ENCODE peak calls at places on chromosomes 11 and 22, in five cellular contexts. A is vagina, M is testis, E is A549, I is endothelial cell of umbilical vein. P is an unnamed sample.

GRCh38 chr11:125193158-125193557 is 28.6 kb downstream of the PKNOX2 start:
- DNase-seq in E (no peak), A (no peak), M (no peak), I (no peak), P (no peak)

GRCh38 chr11:83816572-83817187 is 530.5 kb upstream of the CCDC90B start:
- DNase-seq in E (peak), I (peak), A (no peak), M (no peak), P (no peak)

GRCh38 chr11:6660712-6661111 is 5.1 kb upstream of the DCHS1 start:
- DNase-seq in E (no peak), I (no peak), M (no peak), A (no peak), P (no peak)

GRCh38 chr11:33135216-33135615 is 26.1 kb downstream of the CSTF3 start:
- DNase-seq in I (no peak), A (no peak), E (no peak), M (no peak), P (no peak)

GRCh38 chr11:32888805-32889204 is 3.8 kb upstream of the QSER1 start:
- DNase-seq in M (no peak), I (no peak), A (no peak), E (no peak), P (no peak)

GRCh38 chr11:118264568-118265470 is 722 bp upstream of the MPZL2 start:
- DNase-seq in A (no peak), E (no peak), M (no peak), I (peak), P (no peak)

GRCh38 chr22:26660961-26661578 is 3.7 kb downstream of the MIAT start:
- DNase-seq in E (no peak), M (no peak), A (no peak), I (no peak), P (no peak)

GRCh38 chr11:45853616-45854219 is 6.4 kb downstream of the CRY2 start:
- DNase-seq in I (no peak), M (peak), A (no peak), E (no peak), P (no peak)

GRCh38 chr11:65791719-65792213 is 4.9 kb downstream of the OVOL1 start:
- DNase-seq in M (no peak), A (no peak), E (no peak), I (no peak), P (no peak)

DNA sequence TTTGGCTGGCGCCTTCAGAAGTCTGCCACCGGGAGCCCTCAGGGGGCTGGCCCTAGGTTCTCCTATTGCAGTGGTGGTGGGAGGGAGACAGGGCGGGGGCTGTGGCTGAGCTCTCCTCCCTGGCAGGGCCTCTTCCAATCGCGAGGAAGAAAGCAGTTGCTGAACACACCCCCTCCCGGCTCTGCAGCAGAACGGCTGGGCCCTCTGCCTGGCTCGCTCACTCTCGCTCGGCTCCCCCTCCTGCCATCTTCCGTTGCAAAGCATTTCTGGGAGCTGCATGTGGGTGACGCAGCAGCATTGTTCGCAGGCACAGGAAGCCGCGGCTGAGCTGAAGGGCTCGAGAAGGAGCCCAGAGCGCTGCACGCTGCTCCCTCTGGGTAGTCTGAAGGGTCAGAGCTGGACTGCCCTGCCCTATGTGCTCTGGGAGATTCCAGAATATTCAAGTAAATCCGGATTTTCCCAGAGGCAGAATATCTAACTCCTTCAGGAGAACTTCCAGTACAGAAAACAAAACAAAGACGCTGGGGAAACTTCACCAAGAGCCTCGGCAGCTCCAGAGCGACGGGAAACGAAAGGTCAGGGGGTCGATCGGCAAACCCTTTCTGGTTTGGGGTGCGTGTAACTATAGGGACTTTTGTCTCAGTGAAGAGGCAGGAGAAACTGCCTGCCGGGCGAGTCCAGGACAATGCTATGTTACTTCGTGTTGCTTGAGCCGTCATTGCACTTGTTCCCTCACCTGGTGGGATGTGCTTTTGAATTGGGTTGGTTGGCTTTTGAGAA is 26.3 kb upstream of the GRK2 start:
- DNase-seq in A (no peak), M (peak), I (peak), E (peak), P (peak)
- TF ChIP-seq POLR2A in A (no peak), M (no peak), I (peak), E (peak), P (peak)

GRCh38 chr11:114075343-114075610 is 15.8 kb downstream of the ZBTB16 start:
- DNase-seq in A (no peak), I (no peak), E (no peak), M (no peak), P (no peak)
- H3K27ac ChIP-seq in A (peak), I (no peak), E (no peak), M (no peak), P (no peak)

DNA sequence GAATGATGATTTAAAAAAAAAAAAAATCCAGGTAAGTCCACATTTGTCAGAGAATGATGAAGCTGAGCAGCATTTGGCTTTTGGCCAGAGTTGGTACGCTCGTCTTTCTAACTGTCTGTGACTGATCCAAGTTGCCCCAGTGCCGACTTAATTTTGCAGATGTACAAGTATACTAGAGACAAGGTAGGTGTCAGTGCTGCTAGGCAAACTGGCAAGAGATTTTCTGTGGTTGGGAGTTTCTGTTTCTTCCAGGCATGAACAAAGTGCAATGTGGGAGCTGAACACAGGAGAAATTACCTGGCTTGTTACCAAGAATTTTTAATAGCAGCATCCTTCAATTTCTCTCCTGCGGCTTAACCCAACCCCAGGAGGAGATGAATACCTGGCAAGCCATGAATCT is 307.7 kb downstream of the BUD13 start:
- DNase-seq in M (no peak), E (no peak), A (no peak), I (no peak), P (no peak)
- TF ChIP-seq POLR2A in M (no peak), E (no peak), A (no peak), I (no peak), P (no peak)

GRCh38 chr11:102447941-102448868 is 4.4 kb downstream of the TMEM123 start:
- DNase-seq in A (no peak), M (no peak), E (no peak), I (no peak), P (no peak)

GRCh38 chr11:102446606-102447005 is 6.0 kb downstream of the TMEM123 start:
- DNase-seq in M (no peak), I (peak), E (peak), A (no peak), P (no peak)

GRCh38 chr11:102449651-102450570 is 2.7 kb downstream of the TMEM123 start:
- DNase-seq in I (peak), M (peak), E (no peak), A (no peak), P (no peak)

GRCh38 chr11:102447193-102447592 is 5.4 kb downstream of the TMEM123 start:
- DNase-seq in I (no peak), A (no peak), E (no peak), M (no peak), P (no peak)

GRCh38 chr11:102448869-102449224 is 3.7 kb downstream of the TMEM123 start:
- DNase-seq in E (no peak), M (no peak), I (peak), A (no peak), P (no peak)
- H3K27ac ChIP-seq in E (peak), M (peak), I (peak), A (no peak), P (no peak)

P was measured in body of pancreas.